ENCODE peak calls at places on chromosomes 4 and X, in seven cellular contexts. H is IMR-90, R is H9, A is neuronal stem cell, V is mesenchymal stem cell, X is H1, G is trophoblast cell. C is an unnamed sample.

GRCh38 chr4:47704693-47705325 is 133.1 kb downstream of the CORIN start:
- DNase-seq in X (peak), H (peak), V (peak), G (no peak), R (peak), A (peak), C (peak)

GRCh38 chr4:159221280-159221679 is 118.4 kb downstream of the RAPGEF2 start:
- DNase-seq in G (no peak), A (no peak), R (no peak), H (no peak), X (no peak), V (no peak), C (no peak)

GRCh38 chr4:3193531-3194203 is 55.3 kb upstream of the MSANTD1 start:
- DNase-seq in V (peak), G (no peak), A (no peak), H (peak), X (no peak), R (no peak), C (no peak)

GRCh38 chrX:53056292-53056691 is 7.7 kb downstream of the GPR173 start:
- DNase-seq in V (no peak), H (peak), G (no peak), R (no peak), A (no peak), X (no peak), C (no peak)

GRCh38 chr4:1517592-1518411 is 111.6 kb upstream of the NKX1-1 start:
- DNase-seq in V (no peak), R (no peak), G (no peak), H (no peak), X (no peak), A (no peak), C (no peak)

GRCh38 chrX:44244008-44244407 is 99.5 kb downstream of the EFHC2 start:
- DNase-seq in V (peak), X (no peak), G (peak), A (peak), R (no peak), H (peak), C (peak)

GRCh38 chrX:29478336-29479069 is 736.9 kb upstream of the MAGEB2 start:
- DNase-seq in R (peak), A (peak), X (peak), V (peak), G (no peak), H (peak), C (peak)

GRCh38 chr4:109588176-109588575 is 28.1 kb downstream of the MCUB start:
- DNase-seq in H (no peak), V (no peak), R (no peak), X (no peak), G (no peak), A (no peak), C (no peak)

GRCh38 chr4:108885211-108885610 is 122.4 kb upstream of the ETNPPL start:
- DNase-seq in V (no peak), A (no peak), G (no peak), H (peak), R (no peak), X (no peak), C (no peak)

GRCh38 chrX:116239944-116240391 is 69.4 kb downstream of the AGTR2 start:
- DNase-seq in V (peak), H (no peak), R (no peak), G (no peak), A (no peak), X (no peak), C (no peak)

GRCh38 chrX:154321624-154322023 is 26.0 kb downstream of the TKTL1 start:
- DNase-seq in G (no peak), X (no peak), H (no peak), V (no peak), A (no peak), R (no peak), C (no peak)

GRCh38 chr4:14125375-14126129 is 498.0 kb upstream of the BOD1L1 start:
- DNase-seq in H (no peak), V (no peak), A (no peak), X (no peak), R (no peak), G (no peak), C (no peak)

GRCh38 chr4:2789801-2790582 is 2.9 kb upstream of the SH3BP2 start:
- DNase-seq in X (no peak), G (no peak), H (no peak), A (no peak), V (no peak), R (no peak), C (no peak)

GRCh38 chr4:37682701-37683401 is 3.3 kb downstream of the RELL1 start:
- DNase-seq in G (no peak), H (no peak), V (peak), R (no peak), A (no peak), X (no peak), C (no peak)

GRCh38 chrX:108091878-108092291 is 307 bp downstream of the ATG4A start:
- DNase-seq in H (no peak), R (no peak), X (no peak), V (peak), A (no peak), G (peak), C (no peak)

GRCh38 chrX:71637848-71638247 is 19.5 kb upstream of the CXCR3 start:
- DNase-seq in G (no peak), X (no peak), V (peak), R (no peak), A (no peak), H (peak), C (no peak)

GRCh38 chr4:144202091-144202490 is 61.6 kb upstream of the GYPA start:
- DNase-seq in H (no peak), X (no peak), V (no peak), A (no peak), R (no peak), G (no peak), C (no peak)

GRCh38 chr4:147996840-147997239 is 265.0 kb downstream of the ARHGAP10 start:
- DNase-seq in X (no peak), G (no peak), A (no peak), R (no peak), V (no peak), H (no peak), C (no peak)

GRCh38 chrX:25049347-25049746 is 33.6 kb upstream of the ARX start:
- DNase-seq in R (no peak), V (no peak), X (no peak), A (no peak), H (no peak), G (no peak), C (no peak)

GRCh38 chrX:14872355-14872754 is 514 bp downstream of the FANCB start:
- DNase-seq in H (no peak), X (no peak), G (no peak), A (no peak), R (no peak), V (no peak), C (peak)

GRCh38 chr4:82680834-82681233 is 117.8 kb downstream of the SCD5 start:
- DNase-seq in X (no peak), H (no peak), R (no peak), A (no peak), V (peak), G (no peak), C (no peak)

DNA sequence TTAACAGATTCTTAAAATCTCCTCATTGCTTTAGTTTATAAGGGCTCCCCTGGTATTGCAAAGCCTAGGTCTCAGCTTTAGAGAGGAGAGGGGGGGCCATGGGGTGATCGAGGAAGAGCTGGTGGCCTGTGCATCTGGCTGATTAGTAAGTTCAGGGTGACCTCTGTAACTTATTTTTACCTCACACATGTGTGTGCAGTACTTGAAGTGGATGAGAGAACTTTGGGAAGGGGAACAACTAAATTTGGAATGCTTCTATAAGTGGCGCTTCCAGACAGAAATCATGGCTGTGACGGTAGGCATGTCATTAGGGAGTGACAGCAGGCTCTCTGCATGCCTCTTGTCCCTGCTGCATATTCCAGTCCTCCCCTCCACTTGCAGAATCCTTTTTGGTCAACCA is 41.9 kb downstream of the FRAS1 start:
- DNase-seq in H (no peak), X (no peak), G (no peak), V (no peak), R (no peak), A (no peak), C (no peak)
- H2BK120ac ChIP-seq in H (no peak), X (no peak), G (no peak), V (no peak), R (no peak), A (no peak), C (no peak)

GRCh38 chrX:132821974-132822633 is 136.3 kb downstream of the HS6ST2 start:
- DNase-seq in V (no peak), X (no peak), R (no peak), A (no peak), H (no peak), G (no peak), C (no peak)
- H2BK120ac ChIP-seq in V (no peak), X (no peak), R (no peak), A (no peak), H (no peak), G (no peak), C (no peak)

GRCh38 chrX:70479970-70480659 is 35.5 kb downstream of the DLG3 start:
- DNase-seq in G (no peak), H (no peak), R (peak), V (no peak), A (no peak), X (no peak), C (peak)

GRCh38 chrX:70477734-70478075 is 33.1 kb downstream of the DLG3 start:
- DNase-seq in H (no peak), R (no peak), A (no peak), V (no peak), X (no peak), G (no peak), C (no peak)

GRCh38 chrX:70479197-70479969 is 34.7 kb downstream of the DLG3 start:
- DNase-seq in G (no peak), A (no peak), V (peak), R (no peak), H (peak), X (no peak), C (no peak)

GRCh38 chrX:70476934-70477733 is 32.5 kb downstream of the DLG3 start:
- DNase-seq in V (peak), R (peak), A (no peak), X (peak), H (peak), G (no peak), C (peak)

GRCh38 chrX:70478521-70478920 is 33.9 kb downstream of the DLG3 start:
- DNase-seq in X (no peak), G (no peak), V (peak), R (no peak), H (no peak), A (no peak), C (no peak)
- H2BK120ac ChIP-seq in X (no peak), G (no peak), V (no peak), R (no peak), H (peak), A (no peak), C (no peak)

GRCh38 chr4:168410681-168411080 is 69.6 kb downstream of the DDX60L start:
- DNase-seq in G (no peak), V (no peak), R (no peak), A (no peak), H (no peak), X (no peak), C (no peak)

GRCh38 chr4:168408620-168409019 is 71.7 kb downstream of the DDX60L start:
- DNase-seq in V (peak), X (no peak), H (peak), G (no peak), A (no peak), R (no peak), C (no peak)

GRCh38 chr4:168411318-168412150 is 68.8 kb downstream of the DDX60L start:
- DNase-seq in R (no peak), G (no peak), A (no peak), V (peak), X (no peak), H (peak), C (peak)

DNA sequence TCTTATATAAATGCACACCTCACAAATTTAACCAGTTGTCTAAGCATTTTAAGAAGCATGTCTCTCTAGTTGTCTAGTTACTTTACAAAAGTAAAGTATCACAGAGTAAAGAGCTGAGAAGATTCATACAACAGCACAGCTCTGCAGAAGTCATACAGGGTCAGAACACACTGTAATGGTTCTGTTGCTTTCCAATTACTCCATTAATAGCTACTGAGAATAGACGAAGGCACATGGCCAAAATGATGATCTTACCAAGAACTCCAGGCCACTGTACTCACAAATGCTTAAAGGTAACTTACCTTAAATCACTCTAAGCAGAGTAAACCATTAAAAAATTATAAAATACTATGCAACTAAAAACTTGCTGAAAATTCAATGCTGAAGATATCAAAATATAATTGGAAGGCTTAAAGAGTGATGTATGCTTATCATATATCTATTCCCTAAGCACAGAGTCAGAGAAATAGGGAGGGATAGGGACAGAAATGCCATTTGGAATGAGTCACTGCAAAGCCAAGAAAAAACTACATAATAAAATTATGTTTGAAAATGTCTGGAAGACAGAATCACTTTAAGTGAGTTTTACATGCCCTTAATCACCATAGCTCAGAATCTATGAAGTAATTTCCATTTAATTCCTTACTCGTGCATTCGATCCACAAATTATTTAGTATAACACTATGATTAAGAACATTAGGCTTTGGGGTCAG is 71.0 kb downstream of the DDX60L start:
- DNase-seq in R (no peak), H (peak), A (no peak), V (peak), G (no peak), X (no peak), C (no peak)
- H2BK120ac ChIP-seq in R (no peak), H (peak), A (no peak), V (no peak), G (no peak), X (no peak), C (no peak)

DNA sequence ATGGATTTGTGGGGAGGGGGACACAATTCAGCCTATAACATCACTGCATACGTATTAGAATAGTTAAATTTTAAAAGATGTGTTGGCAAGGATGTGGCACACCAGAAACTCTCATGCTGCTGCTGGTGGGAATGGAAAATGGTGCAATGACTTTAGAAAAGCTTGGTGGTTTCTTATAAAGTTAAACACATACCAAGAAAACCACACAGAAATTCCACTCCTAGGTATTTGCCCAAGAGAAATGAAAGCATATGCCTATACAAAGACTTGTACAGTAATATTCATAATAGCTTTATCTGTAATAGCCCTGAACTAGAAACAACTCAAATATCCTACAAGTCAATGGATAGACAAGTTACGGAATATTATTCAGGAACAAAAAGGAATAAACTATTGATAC is 71.3 kb upstream of the PDHA1 start:
- DNase-seq in A (no peak), V (peak), H (peak), R (no peak), X (no peak), G (no peak), C (no peak)
- H2BK120ac ChIP-seq in A (no peak), V (no peak), H (no peak), R (no peak), X (no peak), G (no peak), C (no peak)

DNA sequence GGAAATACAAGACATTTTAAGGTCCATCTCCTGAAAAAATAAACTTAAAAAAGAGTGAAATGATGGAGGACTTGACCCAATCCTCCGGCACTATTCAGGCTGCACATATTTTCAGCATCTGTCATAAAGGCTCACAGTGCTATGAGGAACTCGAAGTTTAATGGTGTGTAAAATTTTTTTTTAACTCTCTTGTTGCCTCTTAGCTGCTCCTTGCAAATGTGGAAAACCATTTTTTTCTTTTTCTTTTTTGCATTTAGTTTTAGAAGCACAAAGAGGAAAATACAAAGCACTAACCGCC is 204.7 kb downstream of the MID1 start:
- DNase-seq in A (no peak), V (no peak), R (no peak), H (peak), X (no peak), G (no peak), C (no peak)
- H2BK120ac ChIP-seq in A (no peak), V (no peak), R (no peak), H (peak), X (no peak), G (no peak), C (no peak)

DNA sequence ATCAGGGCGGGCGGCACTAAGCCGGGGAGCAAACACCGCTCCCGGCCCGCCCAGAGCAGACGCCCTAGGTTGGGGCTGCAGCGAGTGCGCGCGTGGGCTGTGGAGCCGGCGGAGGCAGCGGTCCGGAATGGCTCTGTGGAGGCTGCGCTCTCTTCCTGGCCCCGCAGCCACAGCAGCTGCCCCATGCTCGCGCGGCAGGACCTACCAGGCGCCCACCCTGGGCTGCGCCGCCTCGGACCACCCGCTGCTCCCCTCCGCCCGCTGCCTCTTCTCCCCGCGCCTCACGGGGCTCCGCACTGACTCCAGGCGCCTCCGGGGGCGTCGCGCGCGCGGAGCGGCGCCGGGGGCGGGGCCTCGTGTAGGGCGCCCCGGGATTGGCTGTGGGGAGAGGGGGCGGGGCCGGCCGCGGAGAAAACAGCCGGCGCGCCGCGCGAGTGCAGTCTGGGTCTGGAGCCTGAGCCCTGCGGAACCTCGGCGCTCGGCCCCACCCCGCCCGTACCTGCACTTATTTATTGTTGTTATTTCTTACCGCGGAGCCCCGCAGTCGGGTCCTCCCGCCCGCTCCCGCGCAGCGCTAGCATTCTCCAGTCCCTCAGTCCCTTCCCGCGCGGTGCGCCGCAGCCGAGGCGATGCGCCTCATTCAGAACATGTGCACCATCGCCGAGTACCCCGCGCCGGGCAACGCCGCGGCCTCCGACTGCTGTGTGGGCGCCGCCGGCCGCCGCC is at the start of gene RASL11B:
- DNase-seq in A (peak), H (peak), G (peak), X (no peak), V (peak), R (peak), C (peak)
- H2BK120ac ChIP-seq in A (no peak), H (peak), G (peak), X (no peak), V (no peak), R (no peak), C (no peak)